ENCODE peak calls at places on chromosomes 6 and 20, in seven cellular contexts. O is HCT116, G is keratinocyte, D is GM23248, J is A673, A is PC-3, B is PC-9. K is an unnamed sample.

GRCh38 chr6:28357036-28357435 is 7.3 kb downstream of the ZKSCAN3 start:
- DNase-seq in A (peak), G (no peak), O (no peak), B (no peak), J (no peak), D (no peak), K (no peak)

GRCh38 chr6:157492249-157492648 is 111.3 kb downstream of the ZDHHC14 start:
- DNase-seq in D (no peak), A (no peak), J (no peak), O (no peak), B (no peak), G (no peak), K (no peak)

GRCh38 chr6:113586413-113586812 is 270.7 kb upstream of the MARCKS start:
- DNase-seq in J (no peak), O (no peak), D (peak), B (no peak), A (peak), G (peak), K (no peak)

GRCh38 chr6:73248192-73248898 is 14.7 kb downstream of the KHDC1 start:
- DNase-seq in B (no peak), J (no peak), G (no peak), A (no peak), D (no peak), O (no peak), K (no peak)

GRCh38 chr20:25341716-25342680 is 48.6 kb downstream of the ABHD12 start:
- DNase-seq in B (no peak), D (peak), J (no peak), G (peak), A (peak), O (no peak), K (no peak)

GRCh38 chr6:22108199-22108598 is 188.6 kb downstream of the PRL start:
- DNase-seq in A (no peak), O (no peak), D (peak), G (no peak), B (no peak), J (no peak), K (no peak)

GRCh38 chr20:54146672-54147071 is 27.1 kb downstream of the CYP24A1 start:
- DNase-seq in A (peak), J (no peak), O (no peak), D (no peak), B (no peak), G (no peak), K (no peak)

GRCh38 chr6:28782113-28782673 is 141.6 kb downstream of the TRIM27 start:
- DNase-seq in O (no peak), D (no peak), G (no peak), J (no peak), B (no peak), A (no peak), K (no peak)

GRCh38 chr6:100022847-100023246 is 28.8 kb upstream of the MCHR2 start:
- DNase-seq in D (no peak), G (no peak), A (no peak), O (no peak), B (no peak), J (no peak), K (no peak)

DNA sequence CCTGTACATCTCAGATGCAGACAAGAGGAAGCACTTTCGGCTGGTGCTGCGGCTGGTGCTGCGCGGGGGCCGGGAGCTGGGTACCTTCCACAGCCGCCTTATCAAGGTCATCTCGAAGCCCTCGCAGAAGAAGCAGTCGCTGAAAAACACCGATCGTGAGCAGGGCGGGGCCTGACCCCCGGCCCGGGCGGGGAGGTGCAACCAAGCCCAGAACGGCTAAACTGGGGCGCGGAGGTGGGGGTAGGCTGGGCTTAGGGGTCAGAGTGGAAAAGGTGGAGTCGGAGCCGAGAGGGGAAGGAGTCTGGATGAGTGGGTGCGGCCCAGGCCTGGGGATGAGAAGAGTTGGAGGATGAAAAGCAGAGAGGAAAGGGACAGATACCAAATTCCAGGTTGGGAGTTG is 4.1 kb upstream of the MATN4 start:
- DNase-seq in J (no peak), O (no peak), A (no peak), G (no peak), D (no peak), B (no peak), K (no peak)
- H3K27ac ChIP-seq in J (no peak), O (no peak), A (no peak), G (no peak), D (no peak), B (no peak), K (no peak)

GRCh38 chr20:3082955-3083952 is 1.3 kb downstream of the AVP start:
- DNase-seq in A (no peak), J (no peak), D (no peak), O (no peak), B (no peak), G (no peak), K (no peak)
- TF ChIP-seq EZH2 in A (no peak), J (no peak), D (no peak), O (no peak), B (no peak), G (peak), K (no peak)

DNA sequence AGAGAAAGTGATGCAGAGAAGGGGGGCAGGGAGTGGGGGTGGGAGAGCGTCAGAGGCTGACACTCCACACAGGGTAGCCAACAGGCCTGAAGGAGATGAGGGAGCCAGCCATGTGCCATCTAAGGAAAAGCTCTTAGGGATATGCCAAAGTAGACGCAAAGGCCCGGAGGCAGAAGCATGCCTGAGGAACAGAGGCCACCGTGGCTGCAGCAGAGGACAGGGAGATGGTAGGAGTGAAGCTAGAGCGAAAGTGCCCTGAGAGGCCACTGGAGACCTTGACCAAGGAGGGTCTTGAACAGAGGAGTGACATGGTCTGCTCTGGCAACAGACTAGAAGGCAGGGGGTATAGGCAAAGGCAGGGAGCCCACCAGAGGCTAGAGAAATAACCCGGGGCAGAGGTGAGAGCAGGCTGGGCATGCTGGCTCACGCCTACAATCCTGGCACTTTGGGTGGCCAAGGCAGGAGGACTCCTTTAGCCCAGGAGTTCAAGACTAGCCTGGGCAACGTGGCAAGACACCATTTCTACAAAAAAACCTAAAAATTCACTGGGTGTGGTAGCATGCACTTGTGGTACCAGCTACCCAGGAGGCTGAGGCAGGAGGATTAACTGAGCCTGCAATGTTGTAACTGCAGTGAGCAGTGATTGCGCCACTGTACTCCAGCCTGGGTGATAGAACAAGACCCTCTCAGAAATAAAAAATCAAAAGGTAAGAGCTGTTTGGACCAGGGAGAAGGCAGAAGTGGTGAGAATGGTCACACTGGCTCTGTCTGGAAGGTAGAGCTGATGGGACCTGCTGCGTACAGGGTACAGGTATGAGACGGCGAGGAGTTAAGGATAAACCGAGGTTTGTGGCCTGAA is 6.3 kb downstream of the RRBP1 start:
- DNase-seq in A (no peak), O (no peak), D (no peak), G (no peak), B (no peak), J (no peak), K (no peak)
- H3K27ac ChIP-seq in A (no peak), O (no peak), D (peak), G (no peak), B (no peak), J (no peak), K (no peak)

DNA sequence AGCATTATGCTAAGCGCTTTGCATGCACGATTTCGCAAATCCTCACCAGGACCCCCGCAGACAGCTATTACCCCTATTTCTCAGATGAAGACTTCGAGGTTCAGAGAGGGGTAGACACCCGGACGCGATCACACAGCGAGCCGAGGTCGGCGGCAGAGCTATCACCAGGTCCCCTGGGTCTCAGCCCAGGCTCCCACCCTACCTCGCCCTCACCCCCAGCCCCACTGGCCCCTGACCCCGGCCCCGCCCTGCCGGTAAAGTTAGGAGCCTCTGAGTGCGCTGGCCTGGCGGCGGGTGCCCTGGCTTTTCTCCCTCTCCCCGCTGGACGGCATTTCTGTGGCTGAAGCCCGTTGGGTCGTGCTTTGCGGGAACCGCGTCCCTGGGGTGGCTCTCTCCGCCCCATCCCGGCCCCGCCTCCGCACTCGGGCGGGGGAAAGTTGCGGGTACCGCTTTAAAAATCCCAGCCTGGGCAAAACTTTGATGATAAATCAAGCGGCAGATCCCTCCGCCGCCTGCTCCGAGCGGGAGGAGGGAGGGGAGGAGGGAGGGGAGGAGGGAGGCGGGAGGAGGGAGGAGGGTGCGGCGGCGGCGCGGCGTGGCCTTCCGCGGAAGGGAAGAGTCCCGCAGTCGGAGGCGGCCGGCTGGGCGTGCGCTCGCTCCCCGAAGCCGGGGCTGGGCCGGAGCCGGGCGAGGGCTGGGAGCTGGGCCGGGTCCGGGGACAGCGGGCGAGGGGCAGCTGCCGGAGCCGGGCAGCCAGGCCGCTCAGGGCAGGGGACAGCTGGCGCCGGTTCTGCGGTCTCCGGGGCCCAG is at the start of gene VSTM2L:
- DNase-seq in G (no peak), J (peak), A (peak), B (peak), D (peak), O (no peak), K (no peak)
- TF ChIP-seq EZH2 in G (no peak), J (no peak), A (no peak), B (no peak), D (no peak), O (no peak), K (no peak)

K was measured in SK-N-MC.